ENCODE peak calls at places on chromosomes 16 and 17, in four cellular contexts. Z is effector memory CD8-positive, alpha-beta T cell; D is head of caudate nucleus; U is HFF-Myc. C is an unnamed sample.

GRCh38 chr16:48054881-48055601 is 100.8 kb downstream of the ABCC12 start:
- DNase-seq in Z (no peak), D (peak), U (peak), C (peak)

GRCh38 chr16:14013571-14014283 is 57.4 kb upstream of the MRTFB start:
- DNase-seq in Z (no peak), D (no peak), U (peak), C (peak)

GRCh38 chr16:86185089-86185488 is 286.1 kb downstream of the IRF8 start:
- DNase-seq in Z (no peak), D (no peak), U (no peak), C (no peak)

GRCh38 chr17:59106463-59107305 is at the start of gene TRIM37:
- DNase-seq in Z (peak), D (peak), U (peak), C (peak)

GRCh38 chr16:17368951-17369350 is 101.8 kb downstream of the XYLT1 start:
- DNase-seq in Z (peak), D (no peak), U (no peak), C (no peak)

GRCh38 chr16:76527244-76527643 is 250.0 kb downstream of the CNTNAP4 start:
- DNase-seq in Z (no peak), D (no peak), U (no peak), C (no peak)

GRCh38 chr16:53449816-53450517 is 15.7 kb downstream of the RBL2 start:
- DNase-seq in Z (no peak), D (no peak), U (no peak), C (no peak)

GRCh38 chr16:46746821-46747776 is 1.0 kb downstream of the MYLK3 start:
- DNase-seq in Z (no peak), D (no peak), U (no peak), C (no peak)

GRCh38 chr17:50099003-50099402 is 3.9 kb downstream of the PDK2 start:
- DNase-seq in Z (no peak), D (no peak), U (no peak), C (no peak)

GRCh38 chr17:76394166-76394565 is 9.8 kb downstream of the SPHK1 start:
- DNase-seq in Z (no peak), D (no peak), U (no peak), C (no peak)

GRCh38 chr17:77644981-77645380 is 313.5 kb upstream of the TNRC6C start:
- DNase-seq in Z (peak), D (no peak), U (no peak), C (peak)

GRCh38 chr16:57519796-57520360 is 16.5 kb downstream of the CCDC102A start:
- DNase-seq in Z (peak), D (peak), U (no peak), C (peak)

GRCh38 chr17:8315740-8316217 is 5.7 kb downstream of the ARHGEF15 start:
- DNase-seq in Z (no peak), D (no peak), U (no peak), C (peak)

GRCh38 chr17:19363460-19364035 is 1.0 kb upstream of the B9D1 start:
- DNase-seq in Z (no peak), D (no peak), U (no peak), C (no peak)

GRCh38 chr16:10978846-10979446 is 34.6 kb downstream of the CLEC16A start:
- DNase-seq in Z (no peak), D (no peak), U (no peak), C (no peak)

GRCh38 chr16:56933828-56934598 is 2.1 kb downstream of the HERPUD1 start:
- DNase-seq in Z (no peak), D (no peak), U (no peak), C (no peak)

GRCh38 chr16:83400234-83400633 is 407.5 kb upstream of the HSBP1 start:
- DNase-seq in Z (no peak), D (no peak), U (no peak), C (peak)

GRCh38 chr17:13088666-13089065 is 70.8 kb upstream of the ELAC2 start:
- DNase-seq in Z (no peak), D (no peak), U (no peak), C (no peak)

GRCh38 chr17:560379-560935 is 154.2 kb downstream of the VPS53 start:
- DNase-seq in Z (no peak), D (no peak), U (no peak), C (no peak)

GRCh38 chr16:83200005-83200779 is 573.4 kb downstream of the CDH13 start:
- DNase-seq in Z (no peak), D (peak), U (no peak), C (no peak)

GRCh38 chr16:59412275-59412841 is 678.2 kb upstream of the GOT2 start:
- DNase-seq in Z (no peak), D (no peak), U (no peak), C (peak)

GRCh38 chr17:44988256-44988942 is 20.3 kb upstream of the C1QL1 start:
- DNase-seq in Z (no peak), D (no peak), U (no peak), C (no peak)

GRCh38 chr17:72303787-72304733 is 183.2 kb downstream of the SOX9 start:
- DNase-seq in Z (no peak), D (no peak), U (no peak), C (no peak)

GRCh38 chr17:41645371-41646063 is 21.1 kb upstream of the KRT17 start:
- DNase-seq in Z (no peak), D (no peak), U (no peak), C (no peak)

GRCh38 chr16:1152123-1152638 is 725 bp upstream of the CACNA1H start:
- DNase-seq in Z (peak), D (no peak), U (no peak), C (peak)

GRCh38 chr16:4828567-4829320 is 18.3 kb downstream of the GLYR1 start:
- DNase-seq in Z (no peak), D (no peak), U (no peak), C (no peak)

GRCh38 chr17:61235821-61236197 is 163.8 kb upstream of the TBX2 start:
- DNase-seq in Z (no peak), D (no peak), U (no peak), C (no peak)

GRCh38 chr17:49764559-49765180 is 739 bp upstream of the FAM117A start:
- DNase-seq in Z (no peak), D (no peak), U (no peak), C (no peak)

C was measured in iPS-NIHi11.